ENCODE peak calls at places on chromosomes 16 and 17, in ten cellular contexts. U, F, A, Y, V, J, E, X, R and D are unnamed samples.
A peak's percentile ranks its signal among the peaks of the same experiment; 100 is the strongest.

GRCh38 chr17:33895491-33895890 is 359.6 kb upstream of the CCL2 start:
- DNase-seq in U (no peak), F (no peak), A (no peak), Y (no peak), V (no peak), J (no peak), E (no peak), X (no peak), R (no peak), D (no peak)

GRCh38 chr17:82930043-82930923 is 90.5 kb upstream of the ZNF750 start:
- DNase-seq in U (peak; percentile 12), F (peak; percentile 42), A (no peak), Y (no peak), V (no peak), J (no peak), E (peak; percentile 8), X (no peak), R (no peak), D (no peak)

GRCh38 chr17:63442074-63442473 is 4.0 kb downstream of the CYB561 start:
- DNase-seq in U (no peak), F (no peak), A (no peak), Y (no peak), V (no peak), J (no peak), E (no peak), X (no peak), R (no peak), D (no peak)

GRCh38 chr16:22664561-22664997 is 149.4 kb upstream of the HS3ST2 start:
- DNase-seq in U (no peak), F (no peak), A (no peak), Y (no peak), V (peak; percentile 78), J (no peak), E (no peak), X (no peak), R (no peak), D (no peak)

GRCh38 chr17:65515512-65515911 is 45.9 kb downstream of the AXIN2 start:
- DNase-seq in U (no peak), F (no peak), A (no peak), Y (no peak), V (no peak), J (no peak), E (no peak), X (no peak), R (no peak), D (no peak)

GRCh38 chr16:12096162-12096781 is 119.7 kb downstream of the SNX29 start:
- DNase-seq in U (no peak), F (no peak), A (no peak), Y (peak; percentile 21), V (no peak), J (no peak), E (no peak), X (peak; percentile 43), R (no peak), D (no peak)

GRCh38 chr17:81846743-81847689 is 12.2 kb upstream of the PPP1R27 start:
- DNase-seq in U (no peak), F (no peak), A (no peak), Y (no peak), V (no peak), J (no peak), E (no peak), X (no peak), R (no peak), D (no peak)

GRCh38 chr16:8579559-8579958 is 10.8 kb downstream of the TMEM114 start:
- DNase-seq in U (no peak), F (no peak), A (no peak), Y (no peak), V (no peak), J (no peak), E (no peak), X (no peak), R (no peak), D (no peak)

GRCh38 chr17:34579017-34579946 is at the start of gene TMEM132E:
- DNase-seq in U (peak; percentile 30), F (no peak), A (no peak), Y (peak; percentile 4), V (no peak), J (no peak), E (peak; percentile 35), X (peak; percentile 2), R (no peak), D (no peak)

GRCh38 chr17:45438931-45439610 is 6.4 kb upstream of the ARHGAP27 start:
- DNase-seq in U (no peak), F (peak; percentile 75), A (no peak), Y (no peak), V (no peak), J (no peak), E (no peak), X (no peak), R (no peak), D (no peak)

GRCh38 chr17:66791337-66791736 is 43.6 kb upstream of the CACNG5 start:
- DNase-seq in U (no peak), F (peak; percentile 61), A (no peak), Y (no peak), V (no peak), J (no peak), E (no peak), X (no peak), R (no peak), D (no peak)

GRCh38 chr16:54921229-54921824 is 9.3 kb upstream of the IRX5 start:
- DNase-seq in U (no peak), F (no peak), A (no peak), Y (no peak), V (no peak), J (no peak), E (no peak), X (no peak), R (no peak), D (peak; percentile 54)

GRCh38 chr17:82402865-82403264 is 15.3 kb upstream of the HEXD start:
- DNase-seq in U (no peak), F (no peak), A (no peak), Y (no peak), V (peak; percentile 78), J (no peak), E (no peak), X (no peak), R (no peak), D (no peak)

GRCh38 chr17:4591529-4591928 is 7.2 kb downstream of the SMTNL2 start:
- DNase-seq in U (no peak), F (peak; percentile 85), A (no peak), Y (peak; percentile 69), V (no peak), J (no peak), E (no peak), X (peak; percentile 53), R (no peak), D (peak; percentile 52)

GRCh38 chr16:87602821-87603683 is 744 bp downstream of the JPH3 start:
- DNase-seq in U (no peak), F (no peak), A (no peak), Y (no peak), V (no peak), J (no peak), E (no peak), X (no peak), R (no peak), D (no peak)
- H3K4me3 ChIP-seq in U (no peak overlapping the region), F (peak overlapping the region; percentile 30), A (peak overlapping the region; percentile 25), Y (no peak overlapping the region), V (no peak overlapping the region), J (no peak overlapping the region), E (no peak overlapping the region), X (no peak overlapping the region), R (no peak overlapping the region), D (no peak overlapping the region)

DNA sequence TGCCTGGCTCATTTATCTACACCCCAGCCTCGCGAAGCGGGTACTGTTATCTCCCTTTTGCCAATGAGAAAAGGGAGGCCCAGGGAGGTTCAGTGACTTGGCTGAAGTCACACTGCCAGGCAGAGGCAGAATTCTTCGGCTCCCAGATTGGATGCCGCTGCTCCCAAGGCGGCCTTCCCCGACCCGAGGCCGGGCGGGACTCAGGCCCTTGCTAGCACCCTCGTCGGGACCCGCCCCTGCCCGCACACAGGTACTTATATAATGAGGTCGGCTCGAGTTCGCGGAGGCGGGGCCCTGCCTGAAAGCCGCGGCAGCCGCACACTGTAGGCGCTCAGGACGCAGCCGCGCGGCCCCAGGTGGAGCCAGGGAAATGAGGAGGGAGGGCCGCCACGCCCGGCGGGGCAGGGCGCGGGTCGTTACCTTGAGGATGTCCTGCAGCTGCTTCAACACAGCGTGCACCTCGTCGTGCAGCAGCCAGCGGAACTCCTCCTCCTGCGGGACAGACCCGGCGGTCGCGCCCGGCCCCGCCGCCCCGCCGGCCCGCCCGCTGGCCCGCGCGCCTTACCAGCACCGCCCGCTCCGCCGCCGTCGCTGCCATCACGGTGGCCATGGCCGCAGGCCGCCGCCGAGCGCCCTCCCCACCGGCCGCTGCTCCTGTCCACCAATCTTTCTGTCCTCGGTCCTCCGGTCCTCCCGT is at the start of gene ROGDI:
- DNase-seq in U (peak; percentile 57), F (peak; percentile 79), A (peak; percentile 44), Y (peak; percentile 11), V (peak; percentile 92), J (peak; percentile 1), E (peak; percentile 88), X (peak; percentile 12), R (no peak), D (peak; percentile 58)
- TF ChIP-seq CTCF in U (no peak), F (no peak), A (no peak), Y (no peak), V (no peak), J (no peak), E (no peak), X (no peak), R (no peak), D (no peak)

GRCh38 chr17:330993-331701 is 21.5 kb downstream of the RPH3AL start:
- DNase-seq in U (peak; percentile 62), F (peak; percentile 79), A (peak; percentile 36), Y (no peak), V (no peak), J (no peak), E (no peak), X (no peak), R (no peak), D (no peak)
- H3K4me3 ChIP-seq in U (peak overlapping the region; percentile 23), F (peak overlapping the region; percentile 61), A (peak overlapping the region; percentile 42), Y (no peak overlapping the region), V (no peak overlapping the region), J (no peak overlapping the region), E (no peak overlapping the region), X (no peak overlapping the region), R (no peak overlapping the region), D (no peak overlapping the region)

GRCh38 chr16:56204836-56205235 is 13.5 kb downstream of the GNAO1 start:
- DNase-seq in U (no peak), F (no peak), A (no peak), Y (no peak), V (no peak), J (no peak), E (no peak), X (no peak), R (no peak), D (no peak)

GRCh38 chr16:56203052-56203451 is 11.8 kb downstream of the GNAO1 start:
- DNase-seq in U (no peak), F (peak; percentile 64), A (no peak), Y (no peak), V (peak; percentile 32), J (no peak), E (no peak), X (peak; percentile 6), R (no peak), D (peak; percentile 6)

GRCh38 chr16:56201030-56201429 is 9.7 kb downstream of the GNAO1 start:
- DNase-seq in U (no peak), F (no peak), A (no peak), Y (no peak), V (no peak), J (no peak), E (no peak), X (no peak), R (no peak), D (no peak)

GRCh38 chr16:56199164-56199563 is 7.9 kb downstream of the GNAO1 start:
- DNase-seq in U (no peak), F (no peak), A (no peak), Y (no peak), V (peak; percentile 11), J (no peak), E (no peak), X (no peak), R (no peak), D (no peak)

GRCh38 chr16:56202036-56202435 is 10.7 kb downstream of the GNAO1 start:
- DNase-seq in U (no peak), F (no peak), A (no peak), Y (no peak), V (no peak), J (no peak), E (no peak), X (no peak), R (no peak), D (no peak)
- TF ChIP-seq CTCF in U (no peak), F (no peak), A (no peak), Y (no peak), V (no peak), J (no peak), E (no peak), X (no peak), R (no peak), D (no peak)